ENCODE peak calls at places on chromosomes 12 and 14, in nine cellular contexts. B, A, P, F, Y, T, Z, R and J are unnamed samples. For H3K9me3, the result is how much of the 10 kb centered on the place peaks cover.

GRCh38 chr12:122969657-122970056 is 3.4 kb upstream of the ABCB9 start:
- DNase-seq in F (no peak), Y (no peak), T (no peak), R (no peak), B (no peak), Z (no peak), P (no peak), A (no peak), J (no peak)

GRCh38 chr12:54161481-54162437 is 27.0 kb downstream of the SMUG1 start:
- DNase-seq in F (peak), P (no peak), Y (no peak), Z (no peak), R (no peak), T (no peak), A (no peak), B (no peak), J (no peak)

GRCh38 chr12:79298511-79298910 is 392.3 kb downstream of the PAWR start:
- DNase-seq in A (peak), B (no peak), R (no peak), F (no peak), T (no peak), Z (no peak), Y (no peak), P (no peak), J (no peak)

GRCh38 chr12:14416658-14417057 is 51.2 kb downstream of the ATF7IP start:
- DNase-seq in R (no peak), A (peak), P (no peak), Y (no peak), Z (peak), T (peak), B (no peak), F (peak), J (peak)

GRCh38 chr14:69259531-69260245 is at the start of gene GALNT16:
- DNase-seq in Y (no peak), R (peak), B (peak), A (peak), P (no peak), T (peak), F (no peak), Z (peak), J (no peak)

GRCh38 chr12:19144287-19144686 is 14.8 kb downstream of the PLEKHA5 start:
- DNase-seq in R (no peak), F (no peak), A (no peak), T (no peak), P (no peak), Z (no peak), Y (no peak), B (no peak), J (no peak)

GRCh38 chr12:70290126-70290525 is 46.9 kb downstream of the CNOT2 start:
- DNase-seq in B (no peak), T (no peak), P (no peak), F (peak), A (no peak), Y (no peak), R (no peak), Z (no peak), J (no peak)

GRCh38 chr12:125983784-125984510 is 918.7 kb downstream of the AACS start:
- DNase-seq in F (peak), Z (peak), R (no peak), Y (no peak), P (no peak), T (peak), B (no peak), A (no peak), J (no peak)

GRCh38 chr12:27623645-27624044 is 72.6 kb upstream of the REP15 start:
- DNase-seq in A (peak), B (no peak), Y (no peak), P (no peak), R (no peak), Z (no peak), T (peak), F (no peak), J (no peak)

GRCh38 chr12:62347922-62348650 is 87.9 kb downstream of the USP15 start:
- DNase-seq in Z (no peak), R (no peak), P (no peak), Y (no peak), B (no peak), F (no peak), A (peak), T (peak), J (no peak)

GRCh38 chr12:110555509-110556406 is 27.4 kb downstream of the PPTC7 start:
- DNase-seq in P (no peak), Y (no peak), T (peak), B (no peak), Z (no peak), A (peak), R (no peak), F (peak), J (no peak)

GRCh38 chr12:50400104-50400637 is 514 bp upstream of the LARP4 start:
- DNase-seq in Z (no peak), R (no peak), P (no peak), T (no peak), F (peak), Y (no peak), B (no peak), A (no peak), J (no peak)

GRCh38 chr14:75060420-75060819 is 3.4 kb downstream of the ACYP1 start:
- DNase-seq in Z (no peak), B (no peak), Y (no peak), A (no peak), T (no peak), P (no peak), F (no peak), R (no peak), J (no peak)

GRCh38 chr12:129202109-129202814 is 349.0 kb downstream of the GLT1D1 start:
- DNase-seq in B (no peak), Y (no peak), A (no peak), T (no peak), F (no peak), Z (peak), P (no peak), R (no peak), J (no peak)

GRCh38 chr14:94998702-94999101 is 158.6 kb downstream of the DICER1 start:
- DNase-seq in P (no peak), Z (peak), T (no peak), A (no peak), B (no peak), Y (no peak), R (no peak), F (no peak), J (no peak)

GRCh38 chr14:105065280-105066228 is at the start of gene GPR132:
- DNase-seq in R (peak), P (peak), Y (peak), Z (peak), B (peak), T (peak), A (no peak), F (no peak), J (peak)

GRCh38 chr14:93915070-93915705 is 12.0 kb upstream of the FAM181A start:
- DNase-seq in Y (no peak), Z (no peak), P (no peak), A (no peak), R (no peak), B (no peak), T (no peak), F (no peak), J (no peak)

GRCh38 chr14:31207287-31207745 is 277 bp downstream of the HECTD1 start:
- DNase-seq in R (no peak), F (no peak), P (no peak), Z (no peak), T (peak), A (no peak), Y (no peak), B (no peak), J (no peak)

GRCh38 chr12:46446645-46447044 is 74.1 kb upstream of the SLC38A2 start:
- DNase-seq in A (no peak), Z (no peak), P (no peak), Y (no peak), T (no peak), R (no peak), F (peak), B (no peak), J (no peak)

GRCh38 chr12:115964626-115965025 is 312.9 kb downstream of the MED13L start:
- DNase-seq in F (no peak), T (no peak), R (no peak), P (no peak), Z (no peak), B (no peak), A (no peak), Y (no peak), J (no peak)

GRCh38 chr12:132445884-132446471 is 44.0 kb upstream of the FBRSL1 start:
- DNase-seq in R (no peak), A (peak), Y (no peak), P (peak), F (peak), B (peak), T (peak), Z (peak), J (peak)

GRCh38 chr12:60148109-60148508 is 552.3 kb downstream of the SLC16A7 start:
- DNase-seq in B (no peak), P (no peak), T (peak), Y (no peak), A (peak), R (no peak), Z (no peak), F (no peak), J (no peak)

GRCh38 chr14:60178820-60179219 is 13.6 kb upstream of the DHRS7 start:
- DNase-seq in B (no peak), Y (no peak), T (no peak), F (no peak), R (no peak), A (no peak), Z (no peak), P (no peak), J (no peak)

GRCh38 chr12:89682284-89682683 is 26.4 kb downstream of the ATP2B1 start:
- DNase-seq in F (no peak), T (no peak), P (no peak), B (no peak), Y (no peak), R (no peak), A (no peak), Z (no peak), J (no peak)

GRCh38 chr12:30973830-30974229 is 47.3 kb downstream of the TSPAN11 start:
- DNase-seq in A (no peak), R (no peak), T (no peak), F (no peak), B (no peak), Y (no peak), Z (no peak), P (no peak), J (no peak)

GRCh38 chr12:42039599-42039998 is 105.1 kb downstream of the GXYLT1 start:
- DNase-seq in A (no peak), R (no peak), T (no peak), B (no peak), P (no peak), Y (no peak), F (no peak), Z (no peak), J (no peak)

GRCh38 chr12:6828671-6829531 is 694 bp downstream of the P3H3 start:
- DNase-seq in T (peak), R (peak), Y (peak), F (peak), A (peak), B (no peak), Z (peak), P (no peak), J (peak)

GRCh38 chr14:35412281-35413057 is 7.9 kb upstream of the NFKBIA start:
- DNase-seq in Z (no peak), R (no peak), P (no peak), B (no peak), A (no peak), F (no peak), T (no peak), Y (peak), J (no peak)

GRCh38 chr12:64671682-64672081 is 61.4 kb downstream of the RASSF3 start:
- DNase-seq in P (no peak), Z (no peak), F (peak), B (no peak), A (no peak), R (no peak), T (no peak), Y (no peak), J (no peak)

GRCh38 chr12:64796205-64796845 is 28.1 kb upstream of the TBC1D30 start:
- DNase-seq in Y (no peak), P (no peak), T (peak), Z (peak), F (peak), A (peak), R (no peak), B (no peak), J (peak)

GRCh38 chr14:75040497-75040896 is 10.8 kb downstream of the MLH3 start:
- DNase-seq in F (no peak), Z (no peak), R (no peak), A (no peak), T (no peak), Y (no peak), B (no peak), P (no peak), J (no peak)

GRCh38 chr14:38791862-38792261 is 311.2 kb downstream of the SEC23A start:
- DNase-seq in F (no peak), B (no peak), T (no peak), P (no peak), A (no peak), Z (peak), Y (no peak), R (no peak), J (no peak)

GRCh38 chr12:2080604-2081003 is 27.8 kb downstream of the CACNA1C start:
- DNase-seq in F (no peak), A (no peak), Z (no peak), R (no peak), Y (no peak), B (no peak), T (no peak), P (no peak), J (no peak)
- H3K9me3 ChIP-seq in F (under half), A (under half), Z (under half), R (under half), Y (under half), B (under half), T (under half), P (under half), J (under half)

DNA sequence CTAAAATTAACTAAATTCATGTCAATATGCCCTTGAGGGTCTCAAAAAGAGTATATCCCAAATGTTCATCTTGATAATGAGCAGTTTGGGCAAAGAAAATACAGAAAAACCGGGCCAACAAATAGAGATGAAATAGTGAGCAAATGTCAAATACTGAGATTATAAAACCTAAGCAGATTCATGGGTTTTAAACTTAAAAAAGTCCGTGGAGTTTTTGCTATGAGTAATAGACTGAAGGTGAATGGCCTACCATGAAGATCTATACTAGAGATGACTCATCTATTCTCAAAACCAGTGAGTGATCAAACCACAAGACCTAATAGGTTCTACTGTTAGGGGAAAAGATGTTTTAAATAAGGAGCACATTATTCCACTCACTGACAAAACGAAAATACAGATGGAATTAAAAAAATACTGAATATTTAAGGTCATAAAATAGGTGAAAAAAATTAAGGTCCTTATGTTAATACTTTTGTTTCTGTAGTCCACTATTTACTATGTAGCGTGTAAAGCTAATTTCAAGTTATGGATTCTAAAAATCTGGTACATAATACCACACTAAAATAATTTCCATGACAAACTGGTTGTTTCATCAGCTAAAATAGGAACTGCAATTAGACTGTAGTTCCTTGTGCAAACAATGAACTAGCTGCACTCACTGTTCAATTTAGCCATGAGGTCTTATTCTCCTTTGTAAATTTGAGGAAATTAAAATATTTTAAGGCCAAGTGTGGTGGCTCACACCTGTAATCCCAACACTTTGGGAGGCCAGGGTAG is 5.0 kb downstream of the HNRNPC start:
- DNase-seq in Y (no peak), A (peak), T (peak), Z (no peak), F (peak), B (no peak), R (no peak), P (no peak), J (peak)
- H3K4me3 ChIP-seq in Y (no peak), A (no peak), T (peak), Z (peak), F (peak), B (peak), R (no peak), P (peak), J (peak)

GRCh38 chr14:53356361-53357150 is 203.4 kb upstream of the DDHD1 start:
- DNase-seq in P (no peak), T (no peak), Y (no peak), Z (peak), A (peak), B (no peak), F (no peak), R (no peak), J (no peak)
- H3K27ac ChIP-seq in P (no peak), T (no peak), Y (no peak), Z (peak), A (no peak), B (no peak), F (no peak), R (no peak), J (no peak)

GRCh38 chr14:90239139-90239538 is 17.2 kb upstream of the PSMC1 start:
- DNase-seq in R (no peak), A (no peak), F (no peak), P (no peak), Z (no peak), T (peak), Y (no peak), B (no peak), J (no peak)
- H3K9me3 ChIP-seq in R (under half), A (under half), F (under half), P (under half), Z (under half), T (under half), Y (under half), B (under half), J (under half)